ENCODE peak calls at places on chromosome 2, in four cellular contexts. P, M, V and L are unnamed samples.

GRCh38 chr2:25615920-25616319 is 57.5 kb downstream of the DTNB start:
- DNase-seq in V (no peak), P (no peak), M (no peak), L (no peak)

GRCh38 chr2:64770137-64770780 is 116.5 kb upstream of the SERTAD2 start:
- DNase-seq in M (no peak), V (no peak), P (no peak), L (no peak)

GRCh38 chr2:102126169-102126568 is 16.4 kb upstream of the IL1R1 start:
- DNase-seq in P (no peak), V (no peak), M (no peak), L (no peak)

GRCh38 chr2:61471905-61472805 is 1.3 kb upstream of the USP34 start:
- DNase-seq in M (peak; percentile 41), P (no peak), V (peak; percentile 13), L (peak; percentile 40)

GRCh38 chr2:86006524-86006923 is 99.2 kb downstream of the POLR1A start:
- DNase-seq in V (no peak), P (no peak), M (no peak), L (no peak)

GRCh38 chr2:20013061-20013721 is 723 bp upstream of the MATN3 start:
- DNase-seq in M (no peak), V (no peak), P (no peak), L (no peak)

GRCh38 chr2:221429741-221430491 is 142.2 kb downstream of the EPHA4 start:
- DNase-seq in P (no peak), M (no peak), V (peak; percentile 20), L (no peak)

GRCh38 chr2:158391876-158392275 is 64.7 kb downstream of the CCDC148 start:
- DNase-seq in M (no peak), V (no peak), P (no peak), L (no peak)

GRCh38 chr2:134919360-134920210 is 963 bp downstream of the CCNT2 start:
- DNase-seq in P (peak; percentile 23), M (peak; percentile 54), V (peak; percentile 18), L (peak; percentile 67)

GRCh38 chr2:166344286-166345113 is 31.2 kb downstream of the SCN9A start:
- DNase-seq in V (peak; percentile 45), M (no peak), P (no peak), L (no peak)

GRCh38 chr2:60481257-60481656 is 72.2 kb downstream of the BCL11A start:
- DNase-seq in P (no peak), M (no peak), V (no peak), L (no peak)

GRCh38 chr2:71385008-71385407 is 53.4 kb downstream of the ZNF638 start:
- DNase-seq in M (no peak), P (no peak), V (peak; percentile 32), L (no peak)